ENCODE peak calls at places on chromosomes 6 and 20, in four cellular contexts. O, M, T and W are unnamed samples.

GRCh38 chr6:78593898-78594666 is 273.3 kb upstream of the IRAK1BP1 start:
- DNase-seq in O (no peak), M (no peak), T (no peak), W (no peak)

GRCh38 chr6:37103169-37104039 is 66.5 kb upstream of the PIM1 start:
- DNase-seq in O (peak; percentile 60), M (no peak), T (peak; percentile 6), W (peak; percentile 82)

GRCh38 chr6:119182875-119183274 is 104.4 kb upstream of the FAM184A start:
- DNase-seq in M (no peak), T (no peak), O (no peak), W (no peak)

GRCh38 chr20:13297105-13297899 is 76.2 kb downstream of the ISM1 start:
- DNase-seq in M (no peak), O (no peak), T (no peak), W (no peak)

GRCh38 chr20:45308078-45308778 is at the start of gene MATN4:
- DNase-seq in M (no peak), T (no peak), O (no peak), W (peak; percentile 67)

GRCh38 chr6:159762681-159763293 is 942 bp downstream of the ACAT2 start:
- DNase-seq in T (peak; percentile 17), O (peak; percentile 22), M (no peak), W (peak; percentile 52)

GRCh38 chr6:37653933-37654565 is 43.6 kb downstream of the MDGA1 start:
- DNase-seq in O (no peak), T (no peak), M (peak; percentile 32), W (no peak)

GRCh38 chr6:92521553-92521952 is 897.8 kb downstream of the EPHA7 start:
- DNase-seq in T (no peak), O (no peak), M (no peak), W (no peak)

GRCh38 chr6:5723905-5724691 is 282.6 kb downstream of the NRN1 start:
- DNase-seq in O (peak; percentile 24), M (no peak), T (no peak), W (peak; percentile 65)

GRCh38 chr6:143575440-143575839 is 63.9 kb upstream of the FUCA2 start:
- DNase-seq in T (peak; percentile 22), O (no peak), M (peak; percentile 66), W (no peak)

GRCh38 chr6:7126759-7127158 is 19.0 kb downstream of the RREB1 start:
- DNase-seq in M (no peak), T (no peak), O (no peak), W (no peak)

GRCh38 chr6:150443621-150444020 is 74.8 kb downstream of the IYD start:
- DNase-seq in O (no peak), T (no peak), M (no peak), W (no peak)

GRCh38 chr20:4161447-4162251 is 146.3 kb upstream of the RNF24 start:
- DNase-seq in O (no peak), M (no peak), T (peak; percentile 19), W (peak; percentile 52)

GRCh38 chr20:5674176-5674660 is 76.0 kb upstream of the SHLD1 start:
- DNase-seq in M (peak; percentile 6), O (no peak), T (no peak), W (no peak)

GRCh38 chr6:42907336-42907735 is 8.5 kb upstream of the PTCRA start:
- DNase-seq in O (no peak), M (no peak), T (no peak), W (no peak)

GRCh38 chr6:106789436-106790145 is 160.2 kb downstream of the QRSL1 start:
- DNase-seq in T (no peak), O (no peak), M (no peak), W (no peak)
- H3K4me1 ChIP-seq in T (no peaks in the 10 kb centered on the region), O (no peaks in the 10 kb centered on the region), M (no peaks in the 10 kb centered on the region), W (no peaks in the 10 kb centered on the region)

DNA sequence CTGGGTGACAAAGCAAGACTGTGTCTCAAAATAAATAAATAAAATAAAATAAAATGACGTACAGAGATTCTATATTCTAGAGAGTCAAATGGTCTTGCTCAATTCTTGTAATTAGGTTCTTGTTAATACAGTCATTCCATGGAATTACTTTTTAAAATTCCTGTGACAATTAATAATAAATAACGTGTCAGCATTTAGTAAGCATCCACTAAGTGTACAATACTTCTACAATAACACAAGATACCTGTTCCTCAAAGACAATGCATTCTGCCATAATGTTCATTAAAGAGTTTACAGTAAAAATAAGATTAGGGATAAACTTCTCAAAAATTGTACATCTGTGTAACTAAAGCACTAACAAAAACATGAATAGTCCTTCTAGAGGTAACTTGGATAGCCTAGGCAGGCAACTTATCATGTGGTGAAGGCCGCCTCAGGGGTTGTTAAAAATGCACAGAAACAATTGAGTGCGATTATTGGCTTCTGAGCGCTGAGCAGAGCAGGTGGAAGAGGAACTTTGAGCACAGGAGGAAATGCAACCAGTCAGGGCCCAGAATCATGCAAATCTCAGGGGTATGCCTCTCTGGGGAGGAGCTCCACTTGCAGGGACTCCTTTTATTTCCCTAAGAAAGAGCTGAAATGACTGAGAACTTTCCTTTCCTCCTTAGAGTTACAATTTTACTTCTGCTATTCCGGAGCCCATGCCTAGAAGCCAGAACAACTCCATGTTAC is 37.1 kb downstream of the QRSL1 start:
- DNase-seq in T (no peak), O (no peak), M (no peak), W (no peak)
- H3K27ac ChIP-seq in T (no peak overlapping the region), O (no peak overlapping the region), M (no peak overlapping the region), W (no peak overlapping the region)

GRCh38 chr6:19837511-19838441 is 606 bp downstream of the ID4 start:
- DNase-seq in O (peak; percentile 23), M (peak; percentile 53), T (no peak), W (peak; percentile 64)

GRCh38 chr6:19839788-19840187 is 2.6 kb downstream of the ID4 start:
- DNase-seq in T (no peak), O (no peak), M (no peak), W (no peak)

GRCh38 chr6:19839237-19839546 is 2.0 kb downstream of the ID4 start:
- DNase-seq in M (no peak), T (no peak), O (no peak), W (no peak)

GRCh38 chr6:19836799-19837510 is at the start of gene ID4:
- DNase-seq in M (peak; percentile 85), O (peak; percentile 92), T (no peak), W (peak; percentile 95)

DNA sequence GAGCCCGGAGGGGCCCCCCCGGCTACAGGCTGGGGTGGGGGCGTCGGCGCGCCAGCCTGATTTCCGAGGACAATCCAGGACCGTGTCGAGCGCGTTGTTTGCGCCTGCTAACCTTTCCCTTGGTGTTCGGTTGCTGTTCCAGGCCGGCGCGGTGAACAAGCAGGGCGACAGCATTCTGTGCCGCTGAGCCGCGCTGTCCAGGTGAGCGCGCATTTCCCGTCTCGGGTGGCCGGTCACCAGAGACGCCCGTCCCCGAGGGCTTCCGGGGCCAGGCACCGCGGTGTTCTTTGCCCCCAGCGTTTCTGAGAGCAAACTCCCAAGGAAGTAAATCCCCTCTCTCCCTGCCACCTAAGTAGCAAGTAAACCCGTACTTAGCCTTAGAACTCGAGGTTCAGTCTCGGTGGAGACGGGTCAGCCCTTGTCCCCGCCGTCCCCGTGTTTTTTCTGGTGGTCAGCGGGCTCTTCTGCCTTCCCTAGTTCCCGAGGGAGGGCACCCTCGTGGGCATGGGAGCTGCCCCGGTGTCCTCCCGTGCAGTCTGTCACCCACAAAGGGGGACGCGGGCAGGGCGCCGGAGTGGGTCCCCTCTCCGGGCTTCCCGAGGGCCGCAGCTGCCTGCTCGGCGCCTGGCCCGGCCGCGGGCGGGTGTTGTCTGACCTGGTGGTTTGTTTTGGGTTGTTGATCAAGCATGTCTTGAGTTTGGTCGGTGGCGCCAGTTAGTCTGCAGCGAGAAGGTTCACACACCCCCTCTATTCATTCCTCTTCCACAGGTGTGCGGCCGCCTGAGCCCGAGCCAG is 1.5 kb downstream of the ID4 start:
- DNase-seq in M (peak; percentile 43), T (no peak), O (no peak), W (peak; percentile 83)
- H3K4me3 ChIP-seq in M (peak overlapping the region; percentile 77), T (no peak overlapping the region), O (peak overlapping the region; percentile 77), W (peak overlapping the region; percentile 66)

DNA sequence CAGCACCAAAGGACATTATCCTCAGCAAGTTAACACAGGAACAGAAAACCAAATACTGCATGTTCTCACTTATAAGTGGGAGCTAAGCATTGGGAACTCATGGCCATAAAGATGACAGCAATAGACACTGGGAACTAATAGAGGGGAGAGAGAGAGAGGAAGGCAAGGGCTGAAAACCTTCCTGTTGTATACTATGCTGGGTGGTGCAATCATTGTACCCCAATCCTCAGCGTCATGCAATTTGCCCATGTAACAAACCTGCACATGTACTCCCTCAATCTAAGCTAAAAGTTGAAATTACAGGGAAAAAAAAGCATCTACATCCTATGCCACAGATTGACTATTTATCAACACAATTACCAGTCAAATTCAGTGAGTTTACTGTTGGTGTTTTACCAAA is 20.0 kb upstream of the VNN1 start:
- DNase-seq in M (no peak), T (no peak), O (no peak), W (no peak)
- H3K4me1 ChIP-seq in M (no peaks in the 10 kb centered on the region), T (peaks cover 3% of the 10 kb centered on the region), O (no peaks in the 10 kb centered on the region), W (peaks cover 45% of the 10 kb centered on the region)